ENCODE peak calls at places on chromosomes 2 and 18, in four cellular contexts. H is K562, J is HepG2, B is GM12878. K is an unnamed sample.

GRCh38 chr18:23664674-23665073 is 2.0 kb upstream of the ANKRD29 start:
- DNase-seq in B (no peak), H (no peak), J (no peak), K (no peak)

GRCh38 chr18:47174545-47175116 is 1.5 kb downstream of the IER3IP1 start:
- DNase-seq in H (no peak), J (no peak), B (no peak), K (no peak)

GRCh38 chr2:106978647-106979046 is 92.7 kb upstream of the ST6GAL2 start:
- DNase-seq in J (no peak), H (no peak), B (no peak), K (no peak)

GRCh38 chr18:22428672-22429071 is 11.0 kb upstream of the CTAGE1 start:
- DNase-seq in B (no peak), H (no peak), J (no peak), K (no peak)

GRCh38 chr2:142863485-142863921 is 14.0 kb upstream of the KYNU start:
- DNase-seq in B (no peak), J (peak; percentile 98), H (no peak), K (no peak)

GRCh38 chr18:30925795-30926194 is 116.7 kb downstream of the DSC3 start:
- DNase-seq in J (no peak), H (no peak), B (no peak), K (no peak)

GRCh38 chr2:88180594-88181240 is 10.6 kb downstream of the THNSL2 start:
- DNase-seq in J (no peak), H (no peak), B (no peak), K (no peak)

GRCh38 chr18:23523429-23524212 is 20.3 kb downstream of the RMC1 start:
- DNase-seq in J (no peak), B (peak; percentile 16), H (no peak), K (no peak)

GRCh38 chr2:109702250-109702985 is 88.3 kb downstream of the SOWAHC start:
- DNase-seq in J (no peak), B (no peak), H (no peak), K (no peak)

GRCh38 chr18:47975105-47975504 is 44.6 kb upstream of the SMAD2 start:
- DNase-seq in H (no peak), B (no peak), J (no peak), K (no peak)

GRCh38 chr2:112031916-112032582 is 23.0 kb upstream of the TMEM87B start:
- DNase-seq in J (no peak), B (no peak), H (no peak), K (no peak)

GRCh38 chr2:10048501-10049171 is 5.3 kb downstream of the KLF11 start:
- DNase-seq in B (no peak), H (peak; percentile 71), J (no peak), K (peak; percentile 45)

GRCh38 chr2:42722328-42723190 is 41.4 kb downstream of the OXER1 start:
- DNase-seq in H (peak; percentile 45), J (no peak), B (peak; percentile 91), K (no peak)

GRCh38 chr2:64866797-64867196 is 122.4 kb upstream of the SLC1A4 start:
- DNase-seq in J (no peak), H (no peak), B (no peak), K (no peak)

GRCh38 chr2:42048318-42049251 is 764 bp downstream of the PKDCC start:
- DNase-seq in H (no peak), J (no peak), B (no peak), K (peak; percentile 33)

GRCh38 chr18:44153976-44154375 is 526.7 kb upstream of the SETBP1 start:
- DNase-seq in J (no peak), H (no peak), B (no peak), K (no peak)

GRCh38 chr18:10892801-10893595 is 256.4 kb downstream of the PIEZO2 start:
- DNase-seq in J (peak; percentile 73), B (no peak), H (no peak), K (no peak)

GRCh38 chr2:30361751-30362394 is 85.2 kb upstream of the LCLAT1 start:
- DNase-seq in B (no peak), J (no peak), H (no peak), K (no peak)

GRCh38 chr2:181076666-181077065 is 96.3 kb downstream of the UBE2E3 start:
- DNase-seq in J (no peak), H (no peak), B (no peak), K (no peak)

GRCh38 chr18:39037925-39038324 is 1472.3 kb upstream of the CELF4 start:
- DNase-seq in H (no peak), J (no peak), B (no peak), K (no peak)

GRCh38 chr2:18067980-18068379 is 189.5 kb downstream of the KCNS3 start:
- DNase-seq in H (no peak), J (no peak), B (no peak), K (no peak)

GRCh38 chr2:50720695-50721314 is 311.1 kb downstream of the NRXN1 start:
- DNase-seq in J (no peak), B (no peak), H (no peak), K (no peak)

GRCh38 chr2:62150597-62151305 is 45.2 kb upstream of the B3GNT2 start:
- DNase-seq in H (no peak), B (no peak), J (no peak), K (no peak)

GRCh38 chr2:134839649-134840048 is 1.2 kb downstream of the ACMSD start:
- DNase-seq in B (no peak), J (no peak), H (no peak), K (no peak)

GRCh38 chr2:56168163-56168562 is 15.6 kb upstream of the CCDC85A start:
- DNase-seq in H (no peak), B (no peak), J (no peak), K (no peak)

GRCh38 chr2:72150157-72150960 is 2.7 kb upstream of the CYP26B1 start:
- DNase-seq in B (peak; percentile 5), H (peak; percentile 74), J (peak; percentile 75), K (peak; percentile 83)

GRCh38 chr18:57915241-57915640 is 112.1 kb upstream of the ATP8B1 start:
- DNase-seq in H (no peak), B (no peak), J (no peak), K (no peak)

DNA sequence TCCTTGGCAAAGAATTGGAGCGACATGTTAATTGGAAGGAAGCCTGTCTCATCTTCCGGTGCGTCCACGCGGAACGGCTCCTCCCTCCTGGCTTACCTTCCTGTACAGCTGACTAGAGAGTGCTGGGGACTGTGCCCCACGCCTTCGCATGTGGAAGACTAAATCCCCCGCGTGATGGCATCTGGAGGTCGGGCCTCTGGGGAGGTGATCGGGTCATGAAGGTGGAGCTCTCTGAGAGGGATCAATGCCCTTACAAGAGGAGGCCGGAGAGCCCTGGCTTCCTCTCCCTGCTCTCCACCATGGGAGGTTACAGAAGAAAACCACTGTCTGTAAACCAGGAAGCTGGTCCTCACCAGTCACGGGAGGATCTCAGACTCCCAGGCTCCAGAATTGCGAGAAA is 104.1 kb upstream of the OTOS start:
- DNase-seq in J (no peak), H (no peak), B (no peak), K (no peak)
- TF ChIP-seq FOXK2 in J (no peak), H (no peak), B (no peak), K (no peak)

GRCh38 chr2:60394467-60394866 is 159.0 kb downstream of the BCL11A start:
- DNase-seq in H (no peak), J (no peak), B (no peak), K (no peak)

GRCh38 chr2:60386436-60386835 is 167.0 kb downstream of the BCL11A start:
- DNase-seq in B (no peak), J (no peak), H (no peak), K (no peak)

GRCh38 chr2:60392014-60392391 is 161.5 kb downstream of the BCL11A start:
- DNase-seq in B (no peak), H (no peak), J (no peak), K (no peak)

GRCh38 chr2:60385648-60386047 is 167.8 kb downstream of the BCL11A start:
- DNase-seq in J (no peak), B (no peak), H (no peak), K (no peak)

GRCh38 chr2:60391250-60392013 is 162.0 kb downstream of the BCL11A start:
- DNase-seq in J (no peak), B (no peak), H (no peak), K (no peak)
- TF ChIP-seq FOXK2 in J (no peak), B (no peak), H (no peak), K (no peak)

GRCh38 chr2:238202326-238203103 is 980 bp downstream of the ILKAP start:
- DNase-seq in B (no peak), J (no peak), H (peak; percentile 19), K (peak; percentile 19)

GRCh38 chr2:238203973-238204683 is 633 bp upstream of the ILKAP start:
- DNase-seq in B (peak; percentile 11), J (no peak), H (peak; percentile 44), K (no peak)

GRCh38 chr2:238207006-238207405 is 3.5 kb upstream of the ILKAP start:
- DNase-seq in H (no peak), B (no peak), J (no peak), K (no peak)

DNA sequence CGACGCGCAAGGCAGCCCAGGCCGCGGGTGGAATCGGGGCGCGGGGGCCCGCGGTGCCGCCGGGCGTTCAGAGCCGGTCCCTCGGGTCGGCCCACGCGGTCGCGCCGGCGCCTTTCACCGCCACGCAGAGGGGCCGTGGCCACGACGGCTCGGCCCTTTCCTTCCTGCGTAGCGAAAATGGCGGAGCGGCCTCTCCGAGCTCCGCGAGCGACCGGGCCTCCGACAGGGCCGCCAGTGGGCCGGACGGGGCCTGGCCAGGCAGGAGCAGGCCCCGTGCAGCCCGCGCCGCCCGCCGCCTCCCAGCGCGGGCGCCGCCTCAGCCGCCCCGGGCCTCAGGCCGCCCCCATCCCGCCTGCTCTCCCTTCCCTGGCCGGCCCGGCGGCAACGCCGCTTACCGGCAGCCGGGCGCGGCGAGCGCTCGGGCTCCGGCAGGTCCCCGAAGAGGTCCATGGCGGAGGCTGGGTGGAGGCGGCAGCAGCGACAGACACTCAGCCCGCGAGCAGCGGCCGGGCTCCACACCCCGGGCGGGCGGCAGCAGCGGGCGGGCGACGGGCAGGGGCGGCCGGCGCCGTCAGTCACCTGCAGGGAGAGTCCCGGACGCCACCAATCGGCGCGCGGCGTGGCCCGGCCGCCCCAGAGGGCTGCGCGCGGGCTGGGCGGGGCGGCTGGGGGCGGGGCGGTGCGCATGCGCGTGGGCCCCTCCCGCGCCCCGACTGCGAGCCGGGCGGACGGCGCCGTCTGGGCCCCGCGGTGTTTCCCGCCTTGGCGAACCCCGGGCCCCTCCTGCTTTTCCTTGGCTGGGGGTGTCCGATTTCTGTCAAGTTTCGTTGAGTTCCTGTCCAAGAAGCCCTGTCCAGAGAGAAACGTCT is at the start of gene ILKAP:
- DNase-seq in J (peak; percentile 75), B (no peak), H (peak; percentile 86), K (peak; percentile 99)
- TF ChIP-seq FOXK2 in J (no peak), B (no peak), H (no peak), K (no peak)

GRCh38 chr2:242048479-242048878 is 178.9 kb downstream of the RTP5 start:
- DNase-seq in H (no peak), J (no peak), B (no peak), K (no peak)
- TF ChIP-seq FOXK2 in H (no peak), J (no peak), B (no peak), K (no peak)

K was measured in HEK293T.